ENCODE peak calls at places on chromosomes 5 and 9, in eight cellular contexts. R, X, F, A, O, C, P and E are unnamed samples.

GRCh38 chr9:127309715-127310114 is 45.1 kb downstream of the GARNL3 start:
- DNase-seq in R (no peak), X (no peak), F (no peak), A (no peak), O (no peak), C (no peak), P (no peak), E (no peak)

GRCh38 chr5:138542120-138542955 is 698 bp downstream of the ETF1 start:
- DNase-seq in R (no peak), X (peak), F (no peak), A (no peak), O (no peak), C (no peak), P (no peak), E (peak)

GRCh38 chr5:115439042-115439441 is 105.5 kb downstream of the FEM1C start:
- DNase-seq in R (no peak), X (no peak), F (no peak), A (no peak), O (no peak), C (no peak), P (no peak), E (no peak)

GRCh38 chr9:31799953-31800609 is 584.4 kb upstream of the ACO1 start:
- DNase-seq in R (no peak), X (peak), F (no peak), A (no peak), O (peak), C (peak), P (peak), E (no peak)

GRCh38 chr5:16570121-16570815 is 46.5 kb downstream of the RETREG1 start:
- DNase-seq in R (no peak), X (no peak), F (no peak), A (no peak), O (peak), C (peak), P (peak), E (no peak)

GRCh38 chr9:21527579-21527978 is 45.5 kb upstream of the IFNE start:
- DNase-seq in R (no peak), X (peak), F (no peak), A (no peak), O (no peak), C (no peak), P (no peak), E (peak)

GRCh38 chr9:79061766-79062165 is 510.0 kb upstream of the TLE4 start:
- DNase-seq in R (no peak), X (no peak), F (no peak), A (no peak), O (no peak), C (no peak), P (no peak), E (no peak)

GRCh38 chr9:135969064-135969683 is 8.0 kb upstream of the UBAC1 start:
- DNase-seq in R (no peak), X (no peak), F (no peak), A (no peak), O (no peak), C (peak), P (peak), E (no peak)

GRCh38 chr5:30572279-30572678 is 621.2 kb upstream of the CDH6 start:
- DNase-seq in R (no peak), X (no peak), F (no peak), A (no peak), O (peak), C (peak), P (peak), E (no peak)

GRCh38 chr9:110180713-110181434 is 27.1 kb downstream of the C9orf152 start:
- DNase-seq in R (no peak), X (peak), F (no peak), A (no peak), O (peak), C (peak), P (peak), E (no peak)

GRCh38 chr9:91654527-91654926 is 230.9 kb upstream of the NFIL3 start:
- DNase-seq in R (no peak), X (no peak), F (no peak), A (no peak), O (no peak), C (no peak), P (no peak), E (no peak)

GRCh38 chr5:86968311-86968753 is 299.4 kb upstream of the RASA1 start:
- DNase-seq in R (peak), X (peak), F (no peak), A (no peak), O (peak), C (peak), P (peak), E (peak)

GRCh38 chr9:133119039-133119438 is 2.0 kb downstream of the RALGDS start:
- DNase-seq in R (no peak), X (no peak), F (no peak), A (no peak), O (no peak), C (no peak), P (no peak), E (no peak)

GRCh38 chr9:72315089-72315509 is 49.9 kb downstream of the ZFAND5 start:
- DNase-seq in R (peak), X (no peak), F (no peak), A (no peak), O (peak), C (peak), P (peak), E (no peak)

GRCh38 chr5:142587354-142587965 is 98.4 kb downstream of the FGF1 start:
- DNase-seq in R (no peak), X (peak), F (no peak), A (no peak), O (peak), C (no peak), P (peak), E (peak)

GRCh38 chr9:72524820-72525539 is 3.6 kb downstream of the TMC1 start:
- DNase-seq in R (no peak), X (no peak), F (peak), A (peak), O (peak), C (peak), P (peak), E (no peak)

GRCh38 chr5:171158581-171158980 is 150.5 kb upstream of the TLX3 start:
- DNase-seq in R (no peak), X (no peak), F (no peak), A (no peak), O (no peak), C (no peak), P (no peak), E (no peak)

GRCh38 chr5:109876941-109877669 is 187.4 kb downstream of the MAN2A1 start:
- DNase-seq in R (no peak), X (no peak), F (no peak), A (no peak), O (peak), C (peak), P (no peak), E (no peak)

GRCh38 chr5:137498301-137498735 is 808 bp downstream of the SPOCK1 start:
- DNase-seq in R (peak), X (no peak), F (no peak), A (no peak), O (no peak), C (no peak), P (peak), E (no peak)

GRCh38 chr5:144196612-144197011 is 25.9 kb downstream of the KCTD16 start:
- DNase-seq in R (no peak), X (no peak), F (no peak), A (no peak), O (no peak), C (no peak), P (no peak), E (no peak)

GRCh38 chr5:132667761-132668705 is 5.8 kb upstream of the IL4 start:
- DNase-seq in R (no peak), X (no peak), F (no peak), A (no peak), O (no peak), C (no peak), P (no peak), E (no peak)

GRCh38 chr9:137365552-137366444 is 57.2 kb downstream of the EXD3 start:
- DNase-seq in R (no peak), X (no peak), F (no peak), A (no peak), O (no peak), C (no peak), P (no peak), E (no peak)

GRCh38 chr9:135480071-135480941 is 724 bp downstream of the PPP1R26 start:
- DNase-seq in R (peak), X (no peak), F (no peak), A (no peak), O (no peak), C (no peak), P (peak), E (no peak)

GRCh38 chr9:16710888-16711287 is 159.6 kb downstream of the BNC2 start:
- DNase-seq in R (no peak), X (no peak), F (no peak), A (no peak), O (no peak), C (no peak), P (no peak), E (no peak)

GRCh38 chr9:86577420-86578333 is 223.5 kb upstream of the TUT7 start:
- DNase-seq in R (no peak), X (no peak), F (no peak), A (no peak), O (no peak), C (no peak), P (no peak), E (no peak)

GRCh38 chr9:120702075-120702474 is 12.2 kb downstream of the MEGF9 start:
- DNase-seq in R (no peak), X (no peak), F (no peak), A (no peak), O (no peak), C (no peak), P (no peak), E (no peak)

GRCh38 chr9:135604437-135605237 is 34.7 kb downstream of the GLT6D1 start:
- DNase-seq in R (peak), X (no peak), F (no peak), A (no peak), O (no peak), C (no peak), P (no peak), E (no peak)

GRCh38 chr5:73599378-73599777 is 26.6 kb upstream of the ARHGEF28 start:
- DNase-seq in R (no peak), X (no peak), F (no peak), A (no peak), O (no peak), C (no peak), P (no peak), E (no peak)

GRCh38 chr9:92463989-92464388 is 18.3 kb downstream of the ASPN start:
- DNase-seq in R (no peak), X (no peak), F (no peak), A (no peak), O (peak), C (peak), P (peak), E (no peak)

GRCh38 chr5:118548761-118549160 is 439.6 kb downstream of the DTWD2 start:
- DNase-seq in R (no peak), X (no peak), F (no peak), A (no peak), O (peak), C (peak), P (peak), E (no peak)

GRCh38 chr9:78236511-78236950 is 656 bp downstream of the CEP78 start:
- DNase-seq in R (no peak), X (peak), F (no peak), A (peak), O (no peak), C (no peak), P (peak), E (no peak)

GRCh38 chr5:179858241-179858585 is 404 bp downstream of the MRNIP start:
- DNase-seq in R (peak), X (peak), F (peak), A (peak), O (no peak), C (peak), P (peak), E (peak)

GRCh38 chr5:134114886-134115805 is 665 bp downstream of the TCF7 start:
- DNase-seq in R (peak), X (peak), F (peak), A (no peak), O (no peak), C (no peak), P (no peak), E (peak)

GRCh38 chr9:113501129-113501686 is 37.7 kb downstream of the RGS3 start:
- DNase-seq in R (peak), X (no peak), F (no peak), A (no peak), O (no peak), C (no peak), P (peak), E (no peak)
- H3K4me3 ChIP-seq in R (peak), X (no peak), F (no peak), A (no peak), O (no peak), C (no peak), P (peak), E (no peak)

GRCh38 chr5:146345578-146346366 is 7.1 kb downstream of the POU4F3 start:
- DNase-seq in R (no peak), X (no peak), F (no peak), A (no peak), O (no peak), C (no peak), P (no peak), E (no peak)
- H3K4me3 ChIP-seq in R (peak), X (no peak), F (no peak), A (no peak), O (no peak), C (no peak), P (no peak), E (no peak)

DNA sequence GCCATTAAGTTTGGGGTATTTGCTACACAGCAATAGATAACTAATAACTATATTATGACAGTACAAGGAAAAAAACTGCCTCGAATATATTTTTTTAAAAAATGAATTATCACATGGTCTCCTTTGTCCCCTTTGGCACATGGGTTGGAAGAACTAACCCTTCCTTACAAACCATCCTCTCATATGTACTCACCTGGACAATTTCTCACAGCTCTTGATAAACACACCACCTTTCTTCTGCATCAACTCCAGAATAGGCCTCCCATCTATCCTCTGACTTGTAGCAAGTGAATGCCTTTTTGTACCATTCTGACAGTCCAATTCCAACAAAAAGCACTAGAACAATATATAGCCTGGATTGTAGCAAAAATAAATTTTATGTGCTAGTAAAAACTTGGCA is 78.7 kb upstream of the LARP1 start:
- DNase-seq in R (no peak), X (no peak), F (no peak), A (no peak), O (no peak), C (no peak), P (no peak), E (no peak)
- H3K4me3 ChIP-seq in R (no peak), X (no peak), F (no peak), A (no peak), O (no peak), C (no peak), P (no peak), E (no peak)

GRCh38 chr9:116365056-116365471 is 211.5 kb downstream of the PAPPA start:
- DNase-seq in R (peak), X (no peak), F (no peak), A (no peak), O (peak), C (peak), P (peak), E (no peak)
- H3K4me3 ChIP-seq in R (no peak), X (no peak), F (no peak), A (no peak), O (no peak), C (no peak), P (no peak), E (no peak)

GRCh38 chr5:52804978-52805377 is 17.3 kb downstream of the ITGA1 start:
- DNase-seq in R (no peak), X (no peak), F (no peak), A (no peak), O (no peak), C (no peak), P (no peak), E (no peak)
- H3K4me3 ChIP-seq in R (no peak), X (no peak), F (no peak), A (no peak), O (no peak), C (no peak), P (no peak), E (no peak)